ENCODE peak calls at places on chromosomes 11 and 22, in six cellular contexts. W, C, V, P, O and K are unnamed samples.

GRCh38 chr22:23263651-23264555 is 83.6 kb downstream of the BCR start:
- DNase-seq in W (no peak), C (no peak), V (no peak), P (no peak), O (no peak), K (no peak)

GRCh38 chr11:122556605-122557004 is 98.9 kb upstream of the UBASH3B start:
- DNase-seq in W (no peak), C (no peak), V (no peak), P (no peak), O (no peak), K (no peak)

GRCh38 chr22:46681010-46681409 is 57.0 kb downstream of the CERK start:
- DNase-seq in W (no peak), C (peak; percentile 37), V (peak; percentile 65), P (peak; percentile 18), O (no peak), K (no peak)

GRCh38 chr22:27918351-27919221 is 470 bp downstream of the PITPNB start:
- DNase-seq in W (no peak), C (peak; percentile 66), V (peak; percentile 25), P (peak; percentile 13), O (no peak), K (peak; percentile 40)

GRCh38 chr11:38448284-38448683 is 1850.2 kb upstream of the RAG2 start:
- DNase-seq in W (no peak), C (no peak), V (no peak), P (no peak), O (no peak), K (no peak)

GRCh38 chr11:104898685-104899013 is 389 bp upstream of the CASP12 start:
- DNase-seq in W (no peak), C (no peak), V (no peak), P (no peak), O (no peak), K (no peak)

GRCh38 chr22:46463435-46464227 is 73.8 kb downstream of the CELSR1 start:
- DNase-seq in W (no peak), C (no peak), V (no peak), P (no peak), O (no peak), K (no peak)

GRCh38 chr22:34105461-34106062 is 185.3 kb upstream of the LARGE1 start:
- DNase-seq in W (no peak), C (peak; percentile 3), V (no peak), P (peak; percentile 31), O (peak; percentile 51), K (no peak)

GRCh38 chr22:29315286-29316195 is at the start of gene RASL10A:
- DNase-seq in W (no peak), C (no peak), V (peak; percentile 62), P (no peak), O (no peak), K (peak; percentile 50)

GRCh38 chr11:68009391-68010000 is 631 bp upstream of the ALDH3B1 start:
- DNase-seq in W (no peak), C (peak; percentile 72), V (no peak), P (no peak), O (no peak), K (no peak)

GRCh38 chr11:121483805-121484478 is 31.2 kb upstream of the SORL1-AS1 start:
- DNase-seq in W (no peak), C (no peak), V (no peak), P (no peak), O (no peak), K (no peak)

GRCh38 chr11:124801636-124802312 is 1.6 kb upstream of the MSANTD2 start:
- DNase-seq in W (no peak), C (no peak), V (no peak), P (no peak), O (no peak), K (no peak)

GRCh38 chr11:130905512-130905911 is 10.8 kb downstream of the SNX19 start:
- DNase-seq in W (no peak), C (no peak), V (no peak), P (no peak), O (no peak), K (no peak)

GRCh38 chr11:67055812-67056211 is 835 bp upstream of the RHOD start:
- DNase-seq in W (no peak), C (no peak), V (no peak), P (no peak), O (no peak), K (no peak)

GRCh38 chr11:65429069-65429681 is 6.6 kb downstream of the NEAT1 start:
- DNase-seq in W (no peak), C (peak; percentile 73), V (no peak), P (no peak), O (no peak), K (no peak)

DNA sequence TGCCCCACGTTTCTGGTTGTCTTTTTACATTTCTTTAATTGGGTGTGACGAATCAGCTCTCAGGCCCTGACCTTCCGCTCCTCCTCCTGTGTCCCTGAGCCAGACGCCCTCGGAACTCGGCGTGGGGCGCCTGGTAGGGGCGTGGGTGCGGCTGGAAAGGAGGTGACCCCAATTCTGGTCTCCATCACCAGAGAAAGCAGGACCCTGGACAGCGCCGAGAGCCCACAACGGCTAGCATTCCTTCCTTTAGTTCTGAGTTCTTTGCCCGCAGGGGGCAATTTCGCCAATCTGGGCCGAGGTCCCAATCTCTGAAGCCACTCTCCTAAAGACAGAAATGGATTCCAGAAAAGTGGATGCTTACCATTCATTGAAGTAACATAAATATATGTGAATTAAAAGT is 11.7 kb upstream of the RBMXL2 start:
- DNase-seq in W (no peak), C (peak; percentile 6), V (no peak), P (no peak), O (peak; percentile 3), K (no peak)
- TF ChIP-seq TAF1 in W (no peak), C (no peak), V (no peak), P (no peak), O (no peak), K (no peak)

GRCh38 chr11:77637345-77638165 is at the start of gene CLNS1A:
- DNase-seq in W (peak; percentile 68), C (peak; percentile 96), V (peak; percentile 66), P (peak; percentile 87), O (peak; percentile 64), K (peak; percentile 59)
- TF ChIP-seq POLR2A in W (peak; percentile 99), C (peak; percentile 97), V (peak; percentile 91), P (peak; percentile 94), O (peak; percentile 81), K (peak; percentile 91)

DNA sequence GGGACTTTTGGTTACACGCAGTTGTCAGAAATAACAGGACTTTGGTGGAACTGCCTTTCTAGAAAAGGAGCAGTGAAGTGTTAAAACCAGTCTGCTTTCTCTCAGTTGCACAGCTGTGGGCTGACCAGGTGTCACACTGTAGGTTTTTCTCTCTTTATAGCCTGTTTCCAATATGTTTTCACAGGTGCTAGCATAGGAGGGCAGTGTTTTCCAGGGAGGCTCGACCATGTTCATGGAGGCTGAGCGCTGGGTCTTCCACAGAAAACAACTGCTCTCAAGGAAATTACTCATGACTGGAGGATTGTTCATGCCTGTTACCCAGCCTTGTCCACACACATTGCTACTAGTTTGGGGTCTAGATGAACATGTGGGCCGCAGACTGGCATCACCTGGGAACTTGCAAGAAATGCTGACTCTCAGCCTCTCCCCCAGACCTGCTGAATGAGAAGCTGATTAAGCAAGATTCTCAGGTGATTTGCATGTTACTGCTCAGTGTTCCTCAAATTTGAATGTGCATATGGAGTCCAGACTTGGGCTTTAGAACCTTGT is 157.7 kb downstream of the MAML2 start:
- DNase-seq in W (peak; percentile 75), C (no peak), V (no peak), P (no peak), O (no peak), K (no peak)
- TF ChIP-seq POLR2AphosphoS5 in W (no peak), C (no peak), V (no peak), P (no peak), O (no peak), K (no peak)

GRCh38 chr22:50531546-50532352 is 1.9 kb upstream of the TYMP start:
- DNase-seq in W (no peak), C (no peak), V (peak; percentile 52), P (no peak), O (no peak), K (peak; percentile 63)

GRCh38 chr22:50530857-50531545 is 1.2 kb upstream of the TYMP start:
- DNase-seq in W (no peak), C (no peak), V (peak; percentile 69), P (peak; percentile 47), O (no peak), K (peak; percentile 75)

GRCh38 chr22:50529416-50530279 is at the start of gene TYMP:
- DNase-seq in W (no peak), C (no peak), V (peak; percentile 65), P (peak; percentile 19), O (no peak), K (peak; percentile 85)

GRCh38 chr22:50528682-50529415 is 963 bp downstream of the TYMP start:
- DNase-seq in W (no peak), C (no peak), V (no peak), P (no peak), O (no peak), K (no peak)

DNA sequence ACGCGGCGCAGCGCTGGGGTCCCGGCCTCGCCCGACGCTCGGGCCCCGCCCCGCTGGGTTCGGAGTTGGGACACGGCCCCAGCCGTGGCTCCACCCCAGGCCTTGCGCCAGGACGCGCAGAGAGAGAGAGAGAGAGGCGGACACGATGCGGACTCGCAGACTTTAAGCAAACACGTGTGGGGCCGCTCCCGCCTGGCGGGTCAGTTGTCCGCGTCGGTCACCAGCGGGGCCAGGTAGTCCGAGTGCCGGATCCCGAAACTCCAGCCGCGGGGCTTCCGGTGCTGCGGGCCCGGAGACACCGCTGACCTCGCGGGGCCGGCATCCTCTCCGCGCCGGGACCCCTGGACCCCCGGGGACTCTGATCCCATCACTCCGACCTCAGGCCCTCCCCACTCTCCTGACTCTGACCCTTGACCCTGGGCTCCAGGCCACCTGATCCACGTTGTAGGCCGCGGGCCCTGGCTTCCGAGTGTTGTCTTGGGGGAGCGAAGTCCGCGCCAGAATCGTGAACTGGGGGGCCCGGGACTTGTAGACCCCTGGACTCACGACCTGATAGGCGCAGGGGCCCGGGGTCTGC is 556 bp upstream of the TYMP start:
- DNase-seq in W (no peak), C (no peak), V (peak; percentile 59), P (peak; percentile 74), O (no peak), K (peak; percentile 72)
- TF ChIP-seq TAF1 in W (peak; percentile 64), C (no peak), V (peak; percentile 59), P (peak; percentile 54), O (no peak), K (peak; percentile 49)

GRCh38 chr22:43923631-43924548 is at the start of gene PNPLA3:
- DNase-seq in W (no peak), C (peak; percentile 85), V (peak; percentile 85), P (peak; percentile 77), O (peak; percentile 70), K (peak; percentile 74)
- TF ChIP-seq POLR2A in W (peak; percentile 44), C (no peak), V (no peak), P (peak; percentile 99), O (peak; percentile 92), K (no peak)

DNA sequence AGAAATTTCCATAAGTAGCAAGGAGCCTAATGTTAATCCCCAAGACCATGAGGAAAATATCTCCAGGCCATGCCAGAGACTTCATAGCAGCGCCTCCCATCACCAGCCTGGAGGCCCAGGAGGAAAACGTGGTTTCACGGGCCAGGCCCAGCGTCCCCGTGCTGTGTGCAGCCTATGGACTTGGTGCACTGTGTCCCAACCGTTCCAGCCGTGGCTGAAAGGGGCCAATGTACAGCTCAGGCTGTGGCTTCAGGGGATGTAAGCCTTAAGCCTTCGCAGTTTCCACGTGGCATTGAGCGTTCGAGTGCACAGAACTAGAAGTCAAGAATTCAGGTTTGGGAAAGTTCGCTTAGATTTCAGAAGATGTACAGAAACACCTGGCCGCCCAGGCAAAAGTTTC is 510.7 kb downstream of the CNTN5 start:
- DNase-seq in W (no peak), C (no peak), V (no peak), P (no peak), O (no peak), K (no peak)
- TF ChIP-seq POLR2AphosphoS5 in W (no peak), C (no peak), V (no peak), P (no peak), O (no peak), K (no peak)

GRCh38 chr11:23991140-23991539 is 505.7 kb upstream of the LUZP2 start:
- DNase-seq in W (no peak), C (no peak), V (no peak), P (no peak), O (no peak), K (no peak)
- TF ChIP-seq TAF1 in W (no peak), C (no peak), V (no peak), P (no peak), O (no peak), K (no peak)